ENCODE peak calls at places on chromosome 9, in ten cellular contexts. B is epithelial cell of esophagus; G is astrocyte; S is CD4-positive, alpha-beta T cell; Y is uterus; E is CD8-positive, alpha-beta T cell; M is lower lobe of right lung; Q is MM.1S; R is progenitor cell of endocrine pancreas; J is heart left ventricle. Z is an unnamed sample.

GRCh38 chr9:130518943-130519772 is 60.2 kb upstream of the FUBP3 start:
- DNase-seq in M (no peak), E (no peak), Q (no peak), B (no peak), G (no peak), S (no peak), Y (no peak), R (no peak), J (no peak), Z (no peak)

GRCh38 chr9:93964685-93965084 is 9.5 kb upstream of the BARX1 start:
- DNase-seq in G (no peak), E (no peak), S (no peak), Q (no peak), R (no peak), B (no peak), J (no peak), M (no peak), Y (no peak), Z (no peak)

GRCh38 chr9:18566125-18566524 is 92.2 kb downstream of the ADAMTSL1 start:
- DNase-seq in S (no peak), E (no peak), Y (no peak), M (no peak), B (peak), J (no peak), R (no peak), G (peak), Q (no peak), Z (peak)

GRCh38 chr9:12846035-12846434 is 71.2 kb downstream of the LURAP1L start:
- DNase-seq in S (no peak), G (no peak), Y (no peak), R (no peak), Q (no peak), J (no peak), M (no peak), E (no peak), B (no peak), Z (no peak)

GRCh38 chr9:20788526-20789421 is 104.7 kb downstream of the FOCAD start:
- DNase-seq in S (no peak), R (no peak), Q (no peak), E (no peak), G (peak), J (no peak), Y (no peak), B (no peak), M (no peak), Z (no peak)

GRCh38 chr9:127021664-127022337 is 100.6 kb downstream of the ANGPTL2 start:
- DNase-seq in S (no peak), Y (peak), E (no peak), M (peak), R (no peak), G (peak), B (no peak), J (peak), Q (no peak), Z (no peak)

GRCh38 chr9:3043369-3043768 is 199.5 kb upstream of the PUM3 start:
- DNase-seq in B (no peak), R (no peak), Q (no peak), E (no peak), Y (no peak), M (no peak), J (no peak), G (peak), S (no peak), Z (peak)

GRCh38 chr9:125376261-125377226 is 114.9 kb downstream of the GAPVD1 start:
- DNase-seq in Y (no peak), J (no peak), R (no peak), M (no peak), B (no peak), E (no peak), G (no peak), S (no peak), Q (no peak), Z (no peak)

GRCh38 chr9:93008457-93008856 is 50.0 kb upstream of the SUSD3 start:
- DNase-seq in M (no peak), B (no peak), E (no peak), Y (no peak), G (no peak), J (no peak), R (no peak), Q (no peak), S (peak), Z (peak)

GRCh38 chr9:100505564-100506159 is 32.7 kb downstream of the TMEFF1 start:
- DNase-seq in S (peak), J (peak), R (peak), E (peak), Y (no peak), G (peak), B (peak), Q (peak), M (peak), Z (peak)

GRCh38 chr9:123834907-123835562 is 94.9 kb downstream of the DENND1A start:
- DNase-seq in Y (no peak), R (no peak), E (no peak), M (no peak), S (no peak), B (peak), G (peak), Q (peak), J (no peak), Z (no peak)

GRCh38 chr9:136275655-136276429 is 28.1 kb downstream of the CCDC187 start:
- DNase-seq in M (no peak), E (peak), S (no peak), Q (no peak), G (no peak), B (no peak), R (no peak), Y (no peak), J (no peak), Z (no peak)
- TF ChIP-seq CTCF in M (no peak), E (no peak), S (no peak), Q (no peak), G (no peak), B (no peak), R (peak), Y (no peak), J (no peak), Z (no peak)

GRCh38 chr9:113999256-114000062 is 78.6 kb downstream of the AMBP start:
- DNase-seq in S (no peak), M (no peak), Q (no peak), Y (no peak), J (no peak), B (no peak), G (peak), R (peak), E (no peak), Z (no peak)

GRCh38 chr9:113998114-113998513 is 80.0 kb downstream of the AMBP start:
- DNase-seq in G (no peak), M (no peak), S (no peak), B (no peak), R (no peak), J (no peak), Q (no peak), Y (no peak), E (no peak), Z (no peak)

GRCh38 chr9:114000063-114000454 is 78.0 kb downstream of the AMBP start:
- DNase-seq in S (no peak), B (no peak), M (no peak), Y (no peak), G (no peak), Q (no peak), R (peak), J (no peak), E (no peak), Z (no peak)

GRCh38 chr9:113997610-113998009 is 80.5 kb downstream of the AMBP start:
- DNase-seq in S (no peak), J (no peak), M (no peak), Y (no peak), B (no peak), Q (no peak), G (no peak), R (no peak), E (no peak), Z (no peak)

GRCh38 chr9:113998529-113999255 is 79.4 kb downstream of the AMBP start:
- DNase-seq in Q (no peak), R (no peak), B (no peak), Y (no peak), G (no peak), S (no peak), J (no peak), M (no peak), E (no peak), Z (no peak)
- TF ChIP-seq CTCF in Q (no peak), R (peak), B (peak), Y (no peak), G (no peak), S (no peak), J (no peak), M (no peak), E (no peak), Z (peak)

GRCh38 chr9:36788534-36788933 is 215.8 kb downstream of the MELK start:
- DNase-seq in S (no peak), Q (no peak), R (no peak), G (no peak), E (no peak), B (no peak), M (no peak), Y (no peak), J (no peak), Z (no peak)
- TF ChIP-seq CTCF in S (peak), Q (peak), R (peak), G (peak), E (no peak), B (peak), M (peak), Y (no peak), J (peak), Z (peak)

GRCh38 chr9:91004992-91005391 is 203.4 kb downstream of the SYK start:
- DNase-seq in G (no peak), J (no peak), M (no peak), S (no peak), B (no peak), E (no peak), Y (no peak), R (no peak), Q (no peak), Z (no peak)
- TF ChIP-seq CTCF in G (no peak), J (no peak), M (no peak), S (no peak), B (no peak), E (no peak), Y (no peak), R (peak), Q (no peak), Z (no peak)

GRCh38 chr9:112663681-112664080 is 54.2 kb downstream of the INIP start:
- DNase-seq in M (no peak), B (no peak), G (no peak), Q (no peak), E (no peak), Y (no peak), J (no peak), S (no peak), R (no peak), Z (no peak)

GRCh38 chr9:112659906-112660305 is 58.0 kb downstream of the INIP start:
- DNase-seq in Q (no peak), G (no peak), S (no peak), M (no peak), E (no peak), J (no peak), B (no peak), Y (no peak), R (no peak), Z (no peak)

GRCh38 chr9:112669326-112669725 is 48.6 kb downstream of the INIP start:
- DNase-seq in G (no peak), B (no peak), E (no peak), J (no peak), Q (no peak), Y (no peak), S (no peak), M (no peak), R (no peak), Z (no peak)

GRCh38 chr9:112664541-112664940 is 53.4 kb downstream of the INIP start:
- DNase-seq in Q (no peak), E (no peak), R (no peak), B (no peak), Y (no peak), J (no peak), S (no peak), M (no peak), G (no peak), Z (no peak)

DNA sequence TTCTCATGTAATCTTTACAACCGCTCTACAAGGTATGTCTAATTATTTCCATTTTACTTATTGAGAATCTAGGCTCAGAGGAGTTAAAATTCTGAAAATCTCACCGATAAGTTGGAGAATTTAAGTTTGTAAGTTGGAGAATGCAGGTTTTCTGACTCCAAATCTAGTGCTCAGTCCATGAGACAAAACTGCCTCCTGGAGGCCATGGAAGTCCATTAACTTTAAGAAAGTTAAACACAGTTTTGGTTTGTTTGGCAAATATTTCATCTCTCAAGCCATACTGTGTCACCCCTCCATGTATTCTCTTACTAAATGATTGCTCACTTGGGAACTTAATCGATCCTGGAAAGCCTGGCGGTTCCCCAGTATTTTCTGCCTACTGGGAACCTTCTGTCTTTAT is 52.6 kb downstream of the INIP start:
- DNase-seq in Y (no peak), R (no peak), B (peak), Q (no peak), S (no peak), J (no peak), E (no peak), M (no peak), G (peak), Z (peak)
- TF ChIP-seq CTCF in Y (peak), R (no peak), B (peak), Q (no peak), S (no peak), J (peak), E (no peak), M (no peak), G (peak), Z (peak)

GRCh38 chr9:136395345-136396218 is 4.4 kb downstream of the SNAPC4 start:
- DNase-seq in J (no peak), S (no peak), Y (no peak), B (no peak), M (no peak), Q (no peak), E (no peak), G (no peak), R (no peak), Z (no peak)
- TF ChIP-seq CTCF in J (no peak), S (no peak), Y (no peak), B (no peak), M (no peak), Q (no peak), E (no peak), G (no peak), R (no peak), Z (no peak)

GRCh38 chr9:7338586-7339281 is 460.8 kb downstream of the DMAC1 start:
- DNase-seq in S (no peak), E (no peak), J (no peak), R (no peak), M (no peak), B (no peak), G (no peak), Y (no peak), Q (no peak), Z (peak)

GRCh38 chr9:7333714-7334113 is 465.9 kb downstream of the DMAC1 start:
- DNase-seq in R (no peak), E (no peak), S (no peak), Y (no peak), J (no peak), Q (no peak), G (no peak), M (no peak), B (no peak), Z (no peak)

GRCh38 chr9:7340451-7340850 is 459.1 kb downstream of the DMAC1 start:
- DNase-seq in Q (no peak), R (no peak), Y (no peak), J (no peak), G (no peak), S (no peak), B (no peak), M (no peak), E (no peak), Z (no peak)

GRCh38 chr9:7332780-7333179 is 466.8 kb downstream of the DMAC1 start:
- DNase-seq in G (no peak), E (no peak), J (no peak), S (no peak), Y (no peak), R (no peak), M (no peak), Q (no peak), B (no peak), Z (no peak)

GRCh38 chr9:7336356-7337075 is 463.1 kb downstream of the DMAC1 start:
- DNase-seq in B (no peak), Q (no peak), Y (no peak), J (peak), R (no peak), S (no peak), E (no peak), M (no peak), G (no peak), Z (no peak)
- TF ChIP-seq CTCF in B (no peak), Q (no peak), Y (no peak), J (no peak), R (no peak), S (no peak), E (no peak), M (no peak), G (no peak), Z (no peak)

GRCh38 chr9:36832232-36832795 is 201.8 kb downstream of the PAX5 start:
- DNase-seq in Q (no peak), M (no peak), G (no peak), R (no peak), E (no peak), B (no peak), J (no peak), S (no peak), Y (no peak), Z (no peak)
- TF ChIP-seq CTCF in Q (no peak), M (no peak), G (no peak), R (no peak), E (no peak), B (no peak), J (no peak), S (no peak), Y (no peak), Z (no peak)

GRCh38 chr9:34291423-34291822 is 37.6 kb downstream of the KIF24 start:
- DNase-seq in S (no peak), R (no peak), M (no peak), E (no peak), B (no peak), J (no peak), Y (no peak), Q (no peak), G (no peak), Z (no peak)
- TF ChIP-seq CTCF in S (no peak), R (no peak), M (no peak), E (no peak), B (no peak), J (no peak), Y (no peak), Q (no peak), G (no peak), Z (no peak)

DNA sequence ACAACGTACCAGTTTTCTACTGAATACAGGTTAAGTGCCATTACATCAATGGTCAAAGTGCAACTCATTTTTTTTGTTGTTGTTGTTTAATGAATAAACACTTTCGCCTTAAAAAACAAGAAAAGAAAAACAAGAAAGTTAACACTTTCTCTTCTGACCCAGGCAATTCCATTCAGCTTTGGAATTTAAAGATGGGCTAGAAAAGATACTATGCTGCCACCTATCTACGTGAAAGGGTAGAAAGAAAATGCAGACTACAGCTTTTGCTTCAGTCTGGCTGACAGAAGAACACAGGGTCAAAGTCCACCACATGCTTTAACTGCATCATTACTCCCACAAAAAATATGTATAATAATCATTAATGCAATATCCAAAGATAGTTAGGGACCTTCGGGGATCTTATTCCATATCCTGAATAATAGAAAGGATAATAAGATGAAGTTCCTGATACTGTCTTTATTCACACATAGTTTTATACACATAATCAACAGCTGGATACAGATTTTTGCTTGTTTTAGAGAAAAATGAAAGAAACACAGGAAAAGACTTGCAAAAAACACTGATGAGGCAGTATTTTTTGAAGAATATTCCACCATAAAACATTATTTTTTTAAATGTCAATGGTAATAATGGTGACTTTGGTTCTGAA is 40.4 kb downstream of the ZDHHC21 start:
- DNase-seq in G (peak), E (no peak), R (no peak), S (no peak), Y (no peak), B (peak), M (no peak), Q (no peak), J (no peak), Z (peak)
- TF ChIP-seq CTCF in G (peak), E (no peak), R (peak), S (no peak), Y (no peak), B (peak), M (peak), Q (peak), J (peak), Z (peak)

Z was measured in bronchial epithelial cell.